ENCODE peak calls at places on chromosomes 1 and 21, in ten cellular contexts. S, Y, W, K, Z, N, A, B, L and E are unnamed samples.

GRCh38 chr1:93814059-93814794 is 64.8 kb downstream of the DNTTIP2 start:
- DNase-seq in N (peak; percentile 34), B (peak; percentile 65), S (peak; percentile 93), Y (peak; percentile 81), L (no peak), K (peak; percentile 61), Z (peak; percentile 61), A (no peak), W (peak; percentile 71), E (peak; percentile 65)

GRCh38 chr21:29433366-29434059 is 134.8 kb downstream of the BACH1 start:
- DNase-seq in W (no peak), S (no peak), L (no peak), Y (peak; percentile 22), Z (no peak), B (no peak), K (no peak), N (no peak), A (no peak), E (no peak)

GRCh38 chr1:228500901-228501871 is 14.0 kb downstream of the RNF187 start:
- DNase-seq in Z (peak; percentile 88), A (peak; percentile 87), Y (peak; percentile 79), W (peak; percentile 80), S (peak; percentile 92), K (peak; percentile 76), B (peak; percentile 86), N (peak; percentile 71), L (peak; percentile 84), E (peak; percentile 85)

GRCh38 chr21:32256873-32257620 is 21.8 kb downstream of the MIS18A start:
- DNase-seq in N (no peak), Z (no peak), Y (peak; percentile 52), A (peak; percentile 70), L (peak; percentile 54), K (no peak), S (peak; percentile 89), B (no peak), W (peak; percentile 63), E (no peak)

GRCh38 chr1:245512181-245512888 is 357.6 kb downstream of the KIF26B start:
- DNase-seq in A (no peak), K (no peak), B (no peak), Y (no peak), S (no peak), Z (no peak), N (no peak), L (no peak), W (no peak), E (no peak)

GRCh38 chr1:84571150-84571535 is 3.1 kb downstream of the CTBS start:
- DNase-seq in A (no peak), Z (no peak), W (no peak), S (peak; percentile 42), N (no peak), Y (peak; percentile 74), K (no peak), B (no peak), L (no peak), E (no peak)

GRCh38 chr1:114819869-114820268 is 34.8 kb upstream of the SYCP1 start:
- DNase-seq in K (no peak), Y (no peak), Z (no peak), S (no peak), B (no peak), L (no peak), W (no peak), N (no peak), A (no peak), E (no peak)

GRCh38 chr1:104804147-104804546 is 1054.4 kb downstream of the AMY1C start:
- DNase-seq in S (no peak), N (no peak), Y (no peak), K (no peak), A (no peak), B (no peak), L (no peak), W (no peak), Z (no peak), E (no peak)

DNA sequence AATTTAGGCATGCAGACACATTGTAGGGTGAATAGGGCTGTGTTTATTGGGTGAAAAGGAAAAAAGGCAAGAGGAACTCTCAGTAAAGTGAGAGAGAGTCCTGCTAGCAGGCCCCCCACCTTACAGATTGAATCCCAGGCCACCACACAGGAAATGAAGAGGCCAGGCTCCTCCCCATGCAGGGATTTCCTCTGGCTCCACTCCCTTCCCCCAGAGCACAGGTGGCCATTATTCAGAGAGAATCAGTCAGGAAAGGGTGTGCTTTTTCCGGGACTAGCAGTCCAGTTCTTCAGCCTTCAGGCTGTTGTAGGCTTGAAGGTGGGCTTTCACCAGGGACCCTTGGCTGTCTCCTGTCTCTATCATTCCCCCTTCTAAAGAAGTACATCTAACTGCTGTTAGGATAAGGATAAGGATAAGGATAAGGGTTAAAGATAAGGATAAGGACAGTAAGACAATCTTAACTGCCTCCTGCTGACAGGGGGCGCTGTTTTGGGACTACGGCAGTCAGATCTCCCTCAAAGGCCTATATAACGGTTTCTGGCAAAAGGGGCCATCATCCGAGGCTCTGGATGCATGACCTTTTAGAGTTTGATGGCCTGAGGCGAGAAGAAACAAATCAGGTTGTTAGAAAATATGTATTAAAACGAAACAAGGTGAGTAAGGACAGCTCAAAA is 26.3 kb downstream of the ZNF648 start:
- DNase-seq in S (no peak), L (no peak), Y (no peak), A (no peak), W (no peak), K (no peak), B (peak; percentile 41), Z (no peak), N (no peak), E (no peak)
- TF ChIP-seq CTCF in S (no peak), L (peak; percentile 40), Y (peak; percentile 18), A (no peak), W (no peak), K (peak; percentile 38), B (peak; percentile 48), Z (peak; percentile 36), N (peak; percentile 40), E (peak; percentile 33)

DNA sequence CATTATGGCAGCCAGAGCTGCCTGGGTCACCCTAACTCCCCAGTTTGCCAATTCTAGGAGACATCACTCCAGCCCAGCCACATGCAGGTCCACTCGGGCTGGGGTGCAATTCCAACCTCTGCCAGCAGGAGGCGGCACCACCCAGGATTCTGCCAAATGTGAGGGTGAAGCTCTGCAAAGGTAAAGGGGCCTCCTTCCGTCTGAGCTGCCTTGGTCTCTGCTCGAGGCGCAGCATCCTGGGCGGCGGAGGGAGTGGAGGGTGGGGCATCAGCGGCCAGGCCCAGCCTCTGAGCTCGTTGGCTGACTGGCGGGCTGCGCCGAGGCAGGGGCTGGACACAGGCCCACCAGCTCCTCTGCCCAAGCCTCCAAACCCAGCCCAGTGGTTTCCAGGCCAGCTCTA is 63.8 kb downstream of the ARHGEF16 start:
- DNase-seq in A (no peak), L (no peak), S (no peak), Z (no peak), N (no peak), K (no peak), Y (no peak), W (no peak), B (peak; percentile 67), E (no peak)
- TF ChIP-seq CTCF in A (peak; percentile 43), L (peak; percentile 61), S (peak; percentile 86), Z (peak; percentile 70), N (peak; percentile 63), K (peak; percentile 99), Y (peak; percentile 75), W (peak; percentile 38), B (peak; percentile 95), E (peak; percentile 62)

GRCh38 chr1:80533178-80533577 is 1267.6 kb upstream of the ADGRL2 start:
- DNase-seq in Y (peak; percentile 8), B (no peak), N (no peak), A (no peak), L (no peak), S (no peak), K (no peak), Z (no peak), W (no peak), E (no peak)
- TF ChIP-seq CTCF in Y (no peak), B (no peak), N (no peak), A (no peak), L (no peak), S (no peak), K (no peak), Z (no peak), W (no peak), E (no peak)

GRCh38 chr1:196143602-196144342 is 464.5 kb downstream of the KCNT2 start:
- DNase-seq in N (no peak), S (no peak), B (peak; percentile 25), L (no peak), Z (no peak), K (no peak), A (no peak), W (no peak), Y (no peak), E (no peak)
- TF ChIP-seq CTCF in N (no peak), S (no peak), B (no peak), L (no peak), Z (peak; percentile 36), K (no peak), A (no peak), W (no peak), Y (no peak), E (no peak)

DNA sequence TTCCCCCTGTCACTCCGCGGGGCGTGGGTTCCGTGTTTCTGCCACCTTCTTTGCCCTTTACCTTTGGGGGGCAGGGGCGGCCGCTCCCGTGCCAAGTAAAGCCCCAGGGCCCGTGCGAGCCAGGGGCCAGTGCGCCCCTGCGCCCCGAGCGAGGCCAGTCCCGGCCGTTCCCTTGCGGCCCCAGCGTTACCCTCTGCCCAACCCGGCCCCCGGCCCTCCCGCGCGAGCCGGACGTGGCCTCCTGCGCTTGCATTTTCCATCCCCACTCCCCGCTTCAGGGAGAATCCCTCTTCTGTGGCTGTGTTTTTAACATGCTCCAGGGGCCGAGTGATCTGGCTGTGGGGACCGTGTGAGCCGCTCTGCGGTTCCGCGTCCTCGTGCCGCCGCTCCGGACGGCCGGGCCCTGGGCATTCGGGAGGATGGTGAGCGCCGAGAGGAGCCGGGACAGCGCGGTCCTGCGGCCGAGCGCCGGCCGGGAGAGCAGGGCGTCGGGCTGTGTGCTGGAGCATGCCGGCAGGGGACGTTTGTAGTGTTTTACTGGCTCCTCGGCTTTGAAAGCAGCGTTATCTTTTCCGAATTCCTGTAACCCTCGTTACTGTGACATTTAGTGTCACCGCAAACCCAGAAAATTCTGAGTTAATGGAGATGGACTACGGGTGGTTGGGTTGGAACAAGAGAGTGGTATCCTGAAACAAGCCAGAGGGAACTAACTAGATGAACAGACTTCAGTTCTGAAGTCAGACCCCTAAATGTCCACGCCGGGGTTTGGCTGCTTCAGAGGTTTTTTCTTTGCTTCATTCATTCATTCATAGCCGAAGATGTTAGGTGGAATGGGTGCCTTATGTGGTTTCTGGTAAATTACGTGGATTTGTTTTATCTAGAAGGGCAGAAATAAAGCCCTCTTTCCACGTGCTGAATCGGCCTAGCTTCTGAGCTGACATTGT is 1.1 kb downstream of the GALNT2 start:
- DNase-seq in K (peak; percentile 64), W (peak; percentile 17), B (peak; percentile 47), Y (no peak), A (peak; percentile 77), S (peak; percentile 37), Z (peak; percentile 35), N (peak; percentile 18), L (peak; percentile 41), E (peak; percentile 50)
- TF ChIP-seq CTCF in K (no peak), W (no peak), B (no peak), Y (peak; percentile 12), A (no peak), S (peak; percentile 8), Z (no peak), N (no peak), L (peak; percentile 42), E (peak; percentile 7)